ENCODE peak calls at places on chromosomes 5 and 9, in eight cellular contexts. H is epithelial cell of esophagus, S is fibroblast of mammary gland, U is mammary epithelial cell, R is ovary, E is body of pancreas, I is AG09309, C is H7. L is an unnamed sample.

GRCh38 chr9:5449521-5450359 is 602 bp upstream of the CD274 start:
- DNase-seq in H (peak), S (no peak), U (peak), R (no peak), E (no peak), I (no peak), C (no peak), L (no peak)

GRCh38 chr5:19616821-19617220 is 371.2 kb downstream of the CDH18 start:
- DNase-seq in H (no peak), S (no peak), U (no peak), R (no peak), E (no peak), I (no peak), C (no peak), L (no peak)

GRCh38 chr9:130090915-130091314 is 37.2 kb downstream of the GPR107 start:
- DNase-seq in H (no peak), S (no peak), U (no peak), R (no peak), E (no peak), I (no peak), C (no peak), L (no peak)

GRCh38 chr5:143248822-143249579 is 154.5 kb downstream of the NR3C1 start:
- DNase-seq in H (peak), S (peak), U (peak), R (no peak), E (no peak), I (no peak), C (no peak), L (no peak)

GRCh38 chr9:96199006-96199405 is 103.0 kb downstream of the HSD17B3 start:
- DNase-seq in H (peak), S (no peak), U (no peak), R (no peak), E (no peak), I (no peak), C (no peak), L (no peak)

GRCh38 chr5:127409236-127409921 is 108.1 kb upstream of the PRRC1 start:
- DNase-seq in H (no peak), S (no peak), U (no peak), R (no peak), E (no peak), I (no peak), C (no peak), L (no peak)

GRCh38 chr5:133340002-133340755 is 272.2 kb downstream of the FSTL4 start:
- DNase-seq in H (no peak), S (no peak), U (no peak), R (no peak), E (no peak), I (no peak), C (no peak), L (no peak)

GRCh38 chr5:57408714-57409113 is 73.9 kb downstream of the ACTBL2 start:
- DNase-seq in H (no peak), S (peak), U (no peak), R (no peak), E (no peak), I (no peak), C (no peak), L (peak)

GRCh38 chr5:81269751-81270686 is 31.4 kb upstream of the ZCCHC9 start:
- DNase-seq in H (no peak), S (peak), U (no peak), R (no peak), E (no peak), I (no peak), C (no peak), L (no peak)

GRCh38 chr5:116137544-116138378 is 52.9 kb downstream of the COMMD10 start:
- DNase-seq in H (peak), S (peak), U (peak), R (no peak), E (no peak), I (peak), C (peak), L (peak)

GRCh38 chr9:133117271-133118178 is 3.5 kb downstream of the RALGDS start:
- DNase-seq in H (no peak), S (peak), U (no peak), R (no peak), E (peak), I (no peak), C (no peak), L (no peak)

GRCh38 chr9:128992995-128993394 is 35.1 kb downstream of the SH3GLB2 start:
- DNase-seq in H (peak), S (peak), U (peak), R (no peak), E (no peak), I (no peak), C (peak), L (no peak)

GRCh38 chr5:132477784-132478497 is 12.6 kb downstream of the IRF1 start:
- DNase-seq in H (no peak), S (no peak), U (no peak), R (peak), E (peak), I (no peak), C (no peak), L (no peak)

GRCh38 chr9:95507456-95508241 is 9.1 kb downstream of the PTCH1 start:
- DNase-seq in H (peak), S (peak), U (peak), R (peak), E (peak), I (no peak), C (peak), L (peak)

GRCh38 chr5:159178978-159179377 is 30.4 kb downstream of the RNF145 start:
- DNase-seq in H (peak), S (peak), U (peak), R (no peak), E (peak), I (peak), C (no peak), L (peak)

GRCh38 chr9:99356512-99356971 is 134.5 kb downstream of the SEC61B start:
- DNase-seq in H (no peak), S (peak), U (no peak), R (no peak), E (no peak), I (no peak), C (no peak), L (no peak)

GRCh38 chr5:173452098-173452497 is 123.9 kb upstream of the STC2 start:
- DNase-seq in H (peak), S (peak), U (peak), R (no peak), E (peak), I (no peak), C (no peak), L (no peak)

GRCh38 chr9:98962861-98963260 is 19.2 kb downstream of the COL15A1 start:
- DNase-seq in H (no peak), S (no peak), U (no peak), R (no peak), E (no peak), I (no peak), C (peak), L (no peak)

GRCh38 chr5:122458278-122458872 is 146.3 kb downstream of the SNCAIP start:
- DNase-seq in H (peak), S (peak), U (no peak), R (no peak), E (peak), I (no peak), C (no peak), L (no peak)

GRCh38 chr9:134318941-134319305 is 7.3 kb upstream of the RXRA start:
- DNase-seq in H (no peak), S (no peak), U (no peak), R (no peak), E (no peak), I (no peak), C (no peak), L (no peak)

GRCh38 chr5:133941456-133942196 is 26.8 kb downstream of the C5orf15 start:
- DNase-seq in H (no peak), S (no peak), U (no peak), R (no peak), E (no peak), I (no peak), C (no peak), L (no peak)

GRCh38 chr9:115118471-115119156 is 657 bp upstream of the TNC start:
- DNase-seq in H (peak), S (peak), U (peak), R (no peak), E (peak), I (peak), C (peak), L (peak)

GRCh38 chr5:17831279-17831678 is 197.0 kb downstream of the TAF11L14 start:
- DNase-seq in H (no peak), S (no peak), U (no peak), R (no peak), E (no peak), I (no peak), C (no peak), L (no peak)

GRCh38 chr9:118316831-118317230 is 612.6 kb downstream of the TLR4 start:
- DNase-seq in H (no peak), S (no peak), U (no peak), R (no peak), E (no peak), I (no peak), C (no peak), L (no peak)

GRCh38 chr5:2094616-2094995 is 211.9 kb upstream of the IRX4 start:
- DNase-seq in H (no peak), S (peak), U (no peak), R (no peak), E (no peak), I (no peak), C (no peak), L (no peak)

GRCh38 chr5:3599283-3600105 is 3.9 kb downstream of the IRX1 start:
- DNase-seq in H (peak), S (peak), U (peak), R (no peak), E (no peak), I (no peak), C (peak), L (no peak)

GRCh38 chr5:11385251-11385900 is 518.9 kb downstream of the CTNND2 start:
- DNase-seq in H (peak), S (peak), U (no peak), R (no peak), E (no peak), I (no peak), C (no peak), L (no peak)

GRCh38 chr9:117276444-117276843 is 138.4 kb downstream of the ASTN2 start:
- DNase-seq in H (no peak), S (no peak), U (no peak), R (no peak), E (no peak), I (no peak), C (no peak), L (no peak)

GRCh38 chr5:56908942-56909293 is 478 bp upstream of the SETD9 start:
- DNase-seq in H (no peak), S (no peak), U (peak), R (no peak), E (no peak), I (no peak), C (no peak), L (no peak)

GRCh38 chr5:88761269-88761880 is 121.6 kb downstream of the MEF2C start:
- DNase-seq in H (peak), S (peak), U (no peak), R (no peak), E (no peak), I (no peak), C (no peak), L (no peak)

GRCh38 chr5:138068742-138069375 is 15.0 kb upstream of the WNT8A start:
- DNase-seq in H (peak), S (peak), U (peak), R (peak), E (peak), I (peak), C (peak), L (peak)

GRCh38 chr5:113215401-113216060 is 219.3 kb downstream of the TSSK1B start:
- DNase-seq in H (no peak), S (peak), U (no peak), R (no peak), E (no peak), I (no peak), C (no peak), L (no peak)

GRCh38 chr9:2157277-2158105 is 142.3 kb downstream of the SMARCA2 start:
- DNase-seq in H (peak), S (peak), U (peak), R (peak), E (peak), I (no peak), C (no peak), L (peak)

DNA sequence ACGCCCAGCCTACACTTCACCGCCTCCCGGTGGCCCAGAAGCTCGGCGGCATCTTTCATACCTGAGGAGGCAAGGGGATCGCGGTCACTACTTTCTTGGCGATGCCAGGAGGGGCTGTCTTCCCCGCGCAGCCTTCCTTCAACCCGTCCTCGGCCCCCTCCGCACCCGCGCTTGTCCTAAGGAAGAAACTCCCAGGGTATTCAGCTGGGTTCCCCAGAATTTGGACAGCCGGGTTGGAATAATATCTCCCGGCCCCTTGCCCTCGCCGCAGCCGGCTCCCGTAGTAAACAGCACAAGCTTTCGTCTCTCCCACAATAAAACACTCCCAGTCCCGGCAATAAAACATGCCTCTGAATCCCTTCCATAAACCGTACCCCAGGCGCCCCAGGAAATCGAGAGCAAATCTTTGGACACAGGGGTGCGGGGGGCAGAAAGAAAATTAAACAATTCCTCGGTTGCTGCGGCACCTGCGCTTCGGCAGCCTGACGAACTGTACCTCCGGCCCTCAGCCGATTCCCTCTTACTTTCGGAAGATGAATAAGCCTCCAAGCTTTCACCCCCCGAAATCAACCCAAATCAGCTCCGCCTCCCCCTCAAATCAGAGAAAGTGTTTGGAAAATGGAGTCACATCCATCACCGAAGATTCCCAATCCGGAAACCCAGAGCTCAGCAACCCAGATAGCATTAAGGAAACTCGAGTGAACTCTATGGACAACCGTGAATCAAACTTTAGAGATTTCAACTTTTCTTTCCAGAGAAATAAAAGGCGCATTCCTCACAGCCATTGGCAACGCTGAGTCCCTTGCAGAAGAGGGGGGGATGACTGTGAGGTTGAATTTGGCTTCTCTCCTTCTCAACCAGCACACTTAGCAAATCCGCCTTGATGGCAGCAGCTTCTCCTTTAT is 1.1 kb downstream of the OTP start:
- DNase-seq in H (no peak), S (no peak), U (no peak), R (no peak), E (no peak), I (no peak), C (peak), L (no peak)
- H3K4me3 ChIP-seq in H (no peak), S (no peak), U (no peak), R (no peak), E (no peak), I (no peak), C (no peak), L (no peak)

GRCh38 chr5:170632985-170633234 is 129.1 kb downstream of the KCNIP1 start:
- DNase-seq in H (peak), S (no peak), U (no peak), R (peak), E (peak), I (no peak), C (peak), L (no peak)
- H3K4me3 ChIP-seq in H (no peak), S (no peak), U (no peak), R (peak), E (no peak), I (no peak), C (peak), L (peak)

GRCh38 chr5:55535199-55535905 is 588 bp upstream of the PLPP1 start:
- DNase-seq in H (no peak), S (no peak), U (no peak), R (no peak), E (no peak), I (no peak), C (no peak), L (no peak)
- H3K4me3 ChIP-seq in H (peak), S (peak), U (peak), R (peak), E (peak), I (peak), C (peak), L (peak)

DNA sequence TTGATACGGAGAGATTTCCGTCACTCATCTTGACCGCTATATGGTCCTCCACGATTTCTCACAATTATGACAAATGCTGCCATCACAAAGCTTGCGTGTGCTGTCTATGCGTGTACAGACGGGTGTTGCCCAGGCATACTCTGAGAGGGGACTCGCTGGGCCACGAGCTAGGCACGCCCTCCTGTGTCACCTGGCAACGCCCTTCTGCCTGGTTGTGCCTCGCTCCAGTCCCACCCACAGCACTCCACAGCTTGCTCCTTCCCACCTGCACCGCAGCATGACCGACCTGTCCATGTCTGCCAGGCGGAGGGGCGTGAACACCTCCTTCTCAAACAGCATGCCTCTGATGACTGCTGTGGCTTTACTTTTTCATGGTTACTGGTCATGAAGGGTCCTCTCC is 55.6 kb downstream of the CAMSAP1 start:
- DNase-seq in H (peak), S (no peak), U (no peak), R (no peak), E (peak), I (no peak), C (no peak), L (no peak)
- H3K4me3 ChIP-seq in H (no peak), S (no peak), U (no peak), R (no peak), E (no peak), I (no peak), C (no peak), L (no peak)

DNA sequence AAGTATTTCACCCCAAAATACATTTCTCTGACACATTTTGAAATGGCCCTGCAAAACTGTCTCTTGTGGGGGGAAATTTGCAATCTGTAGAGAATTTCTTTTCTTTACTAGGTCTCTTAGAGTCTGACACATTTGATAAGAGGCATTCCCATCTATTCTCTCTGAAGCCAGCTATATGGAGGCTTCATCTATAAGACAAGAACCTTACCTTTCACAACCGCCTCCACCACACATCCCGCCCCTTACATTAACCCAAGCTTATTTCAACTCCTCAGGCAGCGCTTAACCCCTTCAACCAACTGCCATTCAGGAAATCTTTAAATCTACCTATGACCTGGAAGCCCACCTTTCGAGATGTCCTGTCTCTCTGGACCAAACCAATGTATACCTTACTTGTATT is 829.5 kb downstream of the TLE4 start:
- DNase-seq in H (no peak), S (no peak), U (no peak), R (no peak), E (no peak), I (no peak), C (no peak), L (no peak)
- H3K4me3 ChIP-seq in H (no peak), S (no peak), U (no peak), R (no peak), E (no peak), I (no peak), C (no peak), L (no peak)